ENCODE peak calls at places on chromosomes 5 and 9, in four cellular contexts. One of them, this sample, is unnamed.

GRCh38 chr9:128553695-128554094 is 1.3 kb downstream of the SPTAN1 start:
- DNase-seq in H1: no peak
- DNase-seq in HCT116: no peak
- DNase-seq in SK-N-SH: no peak
- DNase-seq in this sample: no peak

GRCh38 chr5:170629566-170630175 is 125.9 kb downstream of the KCNIP1 start:
- DNase-seq in H1: no peak
- DNase-seq in SK-N-SH: no peak
- DNase-seq in HCT116: no peak
- DNase-seq in this sample: no peak

GRCh38 chr9:126722922-126723806 is 81.7 kb upstream of the ZBTB43 start:
- DNase-seq in SK-N-SH: peak
- DNase-seq in HCT116: no peak
- DNase-seq in H1: no peak
- DNase-seq in this sample: peak

GRCh38 chr5:155697236-155697635 is 629.7 kb upstream of the SGCD start:
- DNase-seq in H1: no peak
- DNase-seq in SK-N-SH: no peak
- DNase-seq in HCT116: no peak
- DNase-seq in this sample: no peak

GRCh38 chr9:137199411-137200121 is 975 bp downstream of the TPRN start:
- DNase-seq in HCT116: no peak
- DNase-seq in H1: no peak
- DNase-seq in SK-N-SH: no peak
- DNase-seq in this sample: no peak

GRCh38 chr5:132860742-132861141 is 5.5 kb downstream of the GDF9 start:
- DNase-seq in HCT116: no peak
- DNase-seq in H1: no peak
- DNase-seq in SK-N-SH: no peak
- DNase-seq in this sample: no peak

GRCh38 chr5:65696892-65697291 is 25.0 kb downstream of the SGTB start:
- DNase-seq in SK-N-SH: no peak
- DNase-seq in HCT116: no peak
- DNase-seq in H1: no peak
- DNase-seq in this sample: no peak

GRCh38 chr5:124755565-124755964 is 9.1 kb upstream of the ZNF608 start:
- DNase-seq in SK-N-SH: peak
- DNase-seq in H1: no peak
- DNase-seq in HCT116: no peak
- DNase-seq in this sample: peak

GRCh38 chr9:128631636-128632035 is 25.0 kb downstream of the DYNC2I2 start:
- DNase-seq in SK-N-SH: no peak
- DNase-seq in H1: no peak
- DNase-seq in HCT116: no peak
- DNase-seq in this sample: no peak

GRCh38 chr5:20212701-20213100 is 224.7 kb upstream of the CDH18 start:
- DNase-seq in SK-N-SH: no peak
- DNase-seq in H1: no peak
- DNase-seq in HCT116: no peak
- DNase-seq in this sample: no peak

DNA sequence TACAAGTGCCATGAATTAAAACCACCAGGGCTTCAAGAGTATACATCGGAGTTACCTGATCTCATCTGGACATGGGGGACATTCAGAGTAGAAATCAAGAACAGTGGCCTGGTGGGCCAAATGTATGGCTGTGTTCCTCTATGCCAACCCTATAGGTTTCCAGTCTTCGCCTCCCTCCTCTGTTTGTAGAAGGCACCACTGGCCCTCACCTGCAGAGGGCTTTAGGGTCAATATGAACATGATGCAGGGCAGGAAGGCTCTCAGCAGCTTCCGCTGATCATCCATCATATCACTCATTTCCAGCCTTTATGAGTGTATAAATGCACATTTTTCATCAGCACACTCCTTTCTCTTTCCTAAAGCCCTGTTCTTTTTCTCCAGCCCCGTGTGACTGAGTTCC is 555.5 kb upstream of the BRINP1 start:
- DNase-seq in SK-N-SH: no peak
- DNase-seq in H1: no peak
- DNase-seq in HCT116: no peak
- DNase-seq in this sample: no peak
- TF ChIP-seq JUND in SK-N-SH: no peak
- TF ChIP-seq JUND in H1: no peak
- TF ChIP-seq JUND in HCT116: no peak
- TF ChIP-seq JUND in this sample: no peak

GRCh38 chr9:1018121-1018520 is 32.0 kb upstream of the DMRT2 start:
- DNase-seq in H1: no peak
- DNase-seq in SK-N-SH: no peak
- DNase-seq in HCT116: peak
- DNase-seq in this sample: no peak
- TF ChIP-seq JUND in H1: no peak
- TF ChIP-seq JUND in SK-N-SH: no peak
- TF ChIP-seq JUND in HCT116: no peak
- TF ChIP-seq JUND in this sample: no peak

DNA sequence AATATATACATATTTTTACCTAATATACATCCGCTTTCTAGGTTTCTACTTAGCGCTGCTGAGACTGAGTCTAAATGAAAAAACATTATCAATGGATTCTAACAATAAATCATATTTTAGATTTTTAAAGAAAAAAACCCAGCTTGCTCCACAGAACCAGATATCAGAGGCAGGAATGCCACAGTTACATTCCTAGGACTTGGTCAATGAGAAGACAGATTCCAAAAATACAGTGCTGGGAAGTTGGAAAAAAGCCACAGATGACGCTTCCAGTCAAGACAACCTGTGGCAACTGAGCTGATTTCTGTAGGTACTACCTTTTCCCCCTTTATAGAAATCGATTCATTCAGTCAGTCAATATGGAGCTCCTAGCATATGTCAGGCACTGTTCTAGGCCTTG is 589 bp upstream of the CCDC112 start:
- DNase-seq in HCT116: no peak
- DNase-seq in H1: no peak
- DNase-seq in SK-N-SH: no peak
- DNase-seq in this sample: peak
- TF ChIP-seq JUND in HCT116: no peak
- TF ChIP-seq JUND in H1: no peak
- TF ChIP-seq JUND in SK-N-SH: no peak
- TF ChIP-seq JUND in this sample: no peak

DNA sequence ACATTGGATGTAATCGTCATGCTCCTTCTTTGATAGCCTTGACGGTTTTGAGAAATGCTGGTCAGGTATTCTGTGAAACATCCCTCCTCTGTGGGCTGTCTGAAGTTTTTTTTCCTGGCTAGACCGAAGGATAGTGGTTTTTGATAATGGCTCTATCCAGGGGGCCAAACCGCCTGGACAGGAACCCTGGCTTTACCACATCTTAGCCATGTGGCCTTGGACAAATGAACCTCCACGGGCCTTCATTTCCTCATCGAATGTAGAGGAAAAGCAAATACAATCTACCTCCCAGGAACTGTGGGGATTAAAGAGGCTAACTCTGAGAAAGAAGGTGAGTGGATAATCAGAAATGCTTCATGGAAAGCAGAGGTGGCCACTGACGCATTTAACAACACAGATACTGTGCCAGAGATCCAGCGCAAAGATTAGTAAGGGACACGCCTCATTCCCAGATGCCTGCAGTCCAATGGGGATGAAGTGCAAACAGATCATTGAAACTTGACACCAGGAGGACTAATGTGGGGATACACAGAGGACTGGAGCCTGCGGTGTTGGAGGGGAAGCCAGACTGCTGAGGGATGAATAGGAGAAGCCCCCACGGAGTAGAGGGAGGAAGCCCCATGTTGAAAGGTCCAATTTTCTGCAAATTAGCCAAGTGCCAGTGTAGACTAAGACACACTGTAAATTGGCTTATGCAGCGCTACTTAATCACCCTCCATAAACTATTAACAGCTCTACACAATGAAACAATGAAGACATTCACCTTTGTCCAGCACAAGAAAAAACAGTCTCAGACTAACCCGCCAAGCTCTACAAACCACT is 41.6 kb downstream of the MYO10 start:
- DNase-seq in HCT116: peak
- DNase-seq in H1: no peak
- DNase-seq in SK-N-SH: no peak
- DNase-seq in this sample: peak
- TF ChIP-seq JUND in HCT116: peak
- TF ChIP-seq JUND in H1: no peak
- TF ChIP-seq JUND in SK-N-SH: peak
- TF ChIP-seq JUND in this sample: no peak

DNA sequence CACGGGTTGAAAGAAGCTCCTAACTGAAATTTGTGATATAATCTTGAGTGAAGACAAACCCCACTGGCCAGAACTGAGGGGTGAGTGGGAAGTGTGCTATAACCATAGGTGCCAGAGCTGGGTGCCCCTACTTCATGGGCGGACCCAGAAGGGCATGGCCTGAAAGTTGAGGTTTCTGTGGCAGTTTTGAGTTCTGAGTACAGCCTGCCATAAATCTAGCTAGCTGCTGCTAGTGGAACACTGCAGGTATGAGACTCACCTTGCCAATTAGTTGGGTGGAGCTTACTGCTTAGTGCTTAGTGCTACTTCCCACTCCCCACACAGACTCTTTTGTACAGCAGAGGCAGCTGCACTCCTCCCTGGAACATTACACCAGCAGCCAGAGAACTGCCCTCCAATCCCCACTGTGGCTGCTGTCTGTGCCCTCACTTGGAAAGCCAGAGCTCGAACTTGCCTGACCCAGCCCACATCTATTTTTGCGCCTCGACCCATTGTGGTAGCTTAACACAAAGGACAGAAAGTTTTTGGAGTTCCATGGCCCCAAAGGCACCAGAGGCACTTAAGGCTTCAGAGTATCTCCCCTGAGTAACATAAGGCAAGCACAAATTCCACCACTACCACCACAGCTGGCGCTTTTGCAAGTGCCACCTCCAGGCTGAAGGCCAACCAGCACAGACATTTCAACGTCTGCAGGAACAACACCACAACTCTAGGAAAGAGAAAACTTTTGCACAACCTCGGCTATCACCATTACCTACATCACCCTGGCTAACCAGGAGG is 27.1 kb upstream of the PTGER4 start:
- DNase-seq in H1: no peak
- DNase-seq in HCT116: no peak
- DNase-seq in SK-N-SH: no peak
- DNase-seq in this sample: no peak
- TF ChIP-seq JUND in H1: no peak
- TF ChIP-seq JUND in HCT116: no peak
- TF ChIP-seq JUND in SK-N-SH: no peak
- TF ChIP-seq JUND in this sample: no peak

GRCh38 chr5:123300266-123300665 is 122.9 kb downstream of the CEP120 start:
- DNase-seq in H1: no peak
- DNase-seq in HCT116: no peak
- DNase-seq in SK-N-SH: no peak
- DNase-seq in this sample: no peak

GRCh38 chr5:123298335-123299010 is 124.7 kb downstream of the CEP120 start:
- DNase-seq in H1: no peak
- DNase-seq in HCT116: no peak
- DNase-seq in SK-N-SH: no peak
- DNase-seq in this sample: no peak

GRCh38 chr5:123299124-123299523 is 124.1 kb downstream of the CEP120 start:
- DNase-seq in H1: no peak
- DNase-seq in HCT116: no peak
- DNase-seq in SK-N-SH: no peak
- DNase-seq in this sample: no peak

GRCh38 chr5:123297198-123297831 is 125.9 kb downstream of the CEP120 start:
- DNase-seq in SK-N-SH: no peak
- DNase-seq in HCT116: no peak
- DNase-seq in H1: no peak
- DNase-seq in this sample: no peak

GRCh38 chr5:123297866-123298265 is 125.3 kb downstream of the CEP120 start:
- DNase-seq in HCT116: no peak
- DNase-seq in SK-N-SH: no peak
- DNase-seq in H1: no peak
- DNase-seq in this sample: peak
- TF ChIP-seq JUND in HCT116: no peak
- TF ChIP-seq JUND in SK-N-SH: no peak
- TF ChIP-seq JUND in H1: no peak
- TF ChIP-seq JUND in this sample: no peak

GRCh38 chr9:70496244-70496643 is 81.8 kb upstream of the KLF9 start:
- DNase-seq in HCT116: no peak
- DNase-seq in SK-N-SH: no peak
- DNase-seq in H1: no peak
- DNase-seq in this sample: no peak

GRCh38 chr9:70491798-70492736 is 77.6 kb upstream of the KLF9 start:
- DNase-seq in HCT116: no peak
- DNase-seq in SK-N-SH: no peak
- DNase-seq in H1: no peak
- DNase-seq in this sample: no peak

GRCh38 chr9:70495514-70495913 is 81.1 kb upstream of the KLF9 start:
- DNase-seq in HCT116: no peak
- DNase-seq in H1: no peak
- DNase-seq in SK-N-SH: no peak
- DNase-seq in this sample: no peak

GRCh38 chr9:70493046-70493445 is 78.6 kb upstream of the KLF9 start:
- DNase-seq in H1: no peak
- DNase-seq in HCT116: no peak
- DNase-seq in SK-N-SH: no peak
- DNase-seq in this sample: no peak

GRCh38 chr9:70494221-70494620 is 79.8 kb upstream of the KLF9 start:
- DNase-seq in SK-N-SH: no peak
- DNase-seq in H1: no peak
- DNase-seq in HCT116: no peak
- DNase-seq in this sample: no peak
- TF ChIP-seq JUND in SK-N-SH: no peak
- TF ChIP-seq JUND in H1: no peak
- TF ChIP-seq JUND in HCT116: no peak
- TF ChIP-seq JUND in this sample: no peak

DNA sequence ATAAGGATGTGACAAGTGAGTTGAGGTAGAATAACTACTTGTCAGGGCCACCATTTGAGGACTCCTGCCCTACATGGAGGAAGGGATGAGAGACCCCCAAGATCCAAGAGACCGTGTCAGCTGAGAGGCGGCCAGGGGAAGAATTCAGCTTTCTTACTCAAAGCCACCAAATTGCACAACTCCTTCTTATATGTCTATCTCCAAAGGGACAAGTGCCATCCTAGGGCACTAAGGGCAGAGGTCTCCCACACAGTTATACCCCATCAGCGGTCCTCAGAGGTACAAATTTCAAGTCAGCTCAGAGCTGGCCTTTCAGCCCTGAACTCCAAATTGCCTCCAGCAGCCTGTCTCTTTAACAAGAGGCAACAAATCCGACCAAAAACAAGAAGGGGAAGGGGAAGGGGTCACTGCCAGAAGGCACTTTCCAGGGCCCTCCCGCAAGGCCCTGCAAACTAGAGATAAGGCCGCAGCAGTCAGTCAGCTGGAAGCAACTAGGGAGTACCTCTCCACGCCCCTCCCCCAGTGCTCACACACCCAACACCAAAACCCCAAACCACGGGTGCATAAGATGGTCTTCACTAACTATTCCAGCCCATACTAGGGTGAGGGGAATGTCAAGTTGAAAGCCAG is 6.1 kb upstream of the STOML2 start:
- DNase-seq in SK-N-SH: no peak
- DNase-seq in HCT116: no peak
- DNase-seq in H1: no peak
- DNase-seq in this sample: no peak
- TF ChIP-seq JUND in SK-N-SH: no peak
- TF ChIP-seq JUND in HCT116: no peak
- TF ChIP-seq JUND in H1: no peak
- TF ChIP-seq JUND in this sample: no peak